ENCODE peak calls at places on chromosomes 11 and 22, in five cellular contexts. F, O, S, E and A are unnamed samples.

GRCh38 chr11:2795491-2795991 is 90.0 kb downstream of the CDKN1C start:
- DNase-seq in O (no peak), F (no peak), E (no peak), S (peak), A (no peak)

GRCh38 chr22:40175571-40176105 is 2.1 kb upstream of the TNRC6B start:
- DNase-seq in S (no peak), F (no peak), E (no peak), O (no peak), A (no peak)

GRCh38 chr11:73221451-73221850 is 3.4 kb downstream of the P2RY2 start:
- DNase-seq in O (no peak), S (no peak), F (no peak), E (no peak), A (peak)

GRCh38 chr11:66561975-66562248 is 6.5 kb downstream of the CTSF start:
- DNase-seq in F (no peak), S (no peak), O (no peak), E (no peak), A (no peak)

GRCh38 chr11:64765291-64765803 is 5.6 kb upstream of the PYGM start:
- DNase-seq in E (no peak), S (no peak), F (no peak), O (no peak), A (no peak)

GRCh38 chr22:20015187-20015625 is 1.4 kb downstream of the ARVCF start:
- DNase-seq in F (no peak), E (no peak), S (no peak), O (no peak), A (no peak)

GRCh38 chr11:104547996-104548661 is 350.1 kb downstream of the CASP12 start:
- DNase-seq in O (no peak), F (no peak), E (no peak), S (no peak), A (no peak)

GRCh38 chr22:21450320-21450831 is 16.8 kb upstream of the TMEM191C start:
- DNase-seq in S (peak), O (no peak), E (no peak), F (no peak), A (no peak)

GRCh38 chr11:8403310-8403709 is 139.6 kb upstream of the LMO1 start:
- DNase-seq in O (no peak), E (no peak), F (no peak), S (no peak), A (no peak)

GRCh38 chr11:99229544-99229943 is 208.8 kb downstream of the CNTN5 start:
- DNase-seq in O (no peak), F (no peak), S (no peak), E (no peak), A (no peak)

GRCh38 chr22:22397292-22397870 is 111.2 kb downstream of the ZNF280B start:
- DNase-seq in O (peak), S (no peak), E (peak), F (no peak), A (peak)

GRCh38 chr22:31753634-31754471 is at the start of gene DEPDC5:
- DNase-seq in O (peak), S (peak), E (peak), F (peak), A (peak)

GRCh38 chr11:115112779-115113178 is 391.4 kb downstream of the CADM1 start:
- DNase-seq in O (no peak), E (no peak), S (no peak), F (no peak), A (no peak)

GRCh38 chr11:2803186-2804057 is 82.2 kb downstream of the CDKN1C start:
- DNase-seq in O (no peak), E (no peak), S (peak), F (no peak), A (no peak)

GRCh38 chr11:587546-587945 is 11.3 kb downstream of the PHRF1 start:
- DNase-seq in O (no peak), S (no peak), F (no peak), E (no peak), A (no peak)

GRCh38 chr11:134691985-134692384 is 279.9 kb upstream of the B3GAT1 start:
- DNase-seq in O (no peak), E (no peak), F (no peak), S (no peak), A (no peak)

GRCh38 chr22:30968015-30968923 is at the start of gene MORC2:
- DNase-seq in O (peak), E (peak), F (no peak), S (no peak), A (peak)

GRCh38 chr11:65488273-65489058 is 10.4 kb upstream of the MALAT1 start:
- DNase-seq in F (no peak), S (no peak), E (no peak), O (peak), A (no peak)

GRCh38 chr22:30420401-30421178 is 5.0 kb upstream of the MTFP1 start:
- DNase-seq in O (peak), F (no peak), E (peak), S (no peak), A (no peak)

GRCh38 chr22:45103756-45104155 is 60.0 kb upstream of the NUP50 start:
- DNase-seq in E (no peak), F (no peak), S (no peak), O (no peak), A (no peak)

GRCh38 chr11:69305885-69306540 is 12.1 kb downstream of the MYEOV start:
- DNase-seq in E (no peak), F (no peak), S (no peak), O (no peak), A (no peak)

GRCh38 chr11:128848815-128849455 is 18.2 kb downstream of the KCNJ1 start:
- DNase-seq in F (no peak), E (peak), S (peak), O (peak), A (peak)

GRCh38 chr22:22810018-22810427 is 77.6 kb upstream of the IGLL5 start:
- DNase-seq in O (peak), S (no peak), F (no peak), E (peak), A (peak)

GRCh38 chr22:38069372-38070249 is 12.4 kb downstream of the PICK1 start:
- DNase-seq in O (peak), S (no peak), F (no peak), E (peak), A (no peak)

GRCh38 chr22:44256860-44257560 is 55.7 kb downstream of the SHISAL1 start:
- DNase-seq in O (no peak), S (peak), F (no peak), E (no peak), A (no peak)

GRCh38 chr22:26660961-26661578 is 3.7 kb downstream of the MIAT start:
- DNase-seq in E (no peak), F (no peak), S (no peak), O (no peak), A (no peak)

GRCh38 chr11:69636512-69636866 is 4.5 kb upstream of the CCND1 start:
- DNase-seq in S (peak), O (peak), E (no peak), F (no peak), A (no peak)

GRCh38 chr11:17036666-17037658 is 22.7 kb upstream of the PLEKHA7 start:
- DNase-seq in F (no peak), E (no peak), S (peak), O (peak), A (peak)

GRCh38 chr11:59174664-59175033 is 2.7 kb downstream of the DTX4 start:
- DNase-seq in O (peak), F (no peak), S (no peak), E (no peak), A (peak)

GRCh38 chr11:126485986-126486635 is 130.6 kb downstream of the ST3GAL4 start:
- DNase-seq in O (no peak), S (no peak), E (no peak), F (no peak), A (no peak)

GRCh38 chr11:35622070-35622469 is 3.8 kb downstream of the FJX1 start:
- DNase-seq in O (no peak), S (no peak), E (no peak), F (no peak), A (peak)

GRCh38 chr11:35621620-35622019 is 3.4 kb downstream of the FJX1 start:
- DNase-seq in O (no peak), E (no peak), S (no peak), F (no peak), A (no peak)

GRCh38 chr11:35619030-35619753 is 932 bp downstream of the FJX1 start:
- DNase-seq in E (no peak), O (peak), S (peak), F (no peak), A (no peak)

GRCh38 chr11:35618497-35619029 is 303 bp downstream of the FJX1 start:
- DNase-seq in O (no peak), E (peak), S (no peak), F (no peak), A (no peak)

DNA sequence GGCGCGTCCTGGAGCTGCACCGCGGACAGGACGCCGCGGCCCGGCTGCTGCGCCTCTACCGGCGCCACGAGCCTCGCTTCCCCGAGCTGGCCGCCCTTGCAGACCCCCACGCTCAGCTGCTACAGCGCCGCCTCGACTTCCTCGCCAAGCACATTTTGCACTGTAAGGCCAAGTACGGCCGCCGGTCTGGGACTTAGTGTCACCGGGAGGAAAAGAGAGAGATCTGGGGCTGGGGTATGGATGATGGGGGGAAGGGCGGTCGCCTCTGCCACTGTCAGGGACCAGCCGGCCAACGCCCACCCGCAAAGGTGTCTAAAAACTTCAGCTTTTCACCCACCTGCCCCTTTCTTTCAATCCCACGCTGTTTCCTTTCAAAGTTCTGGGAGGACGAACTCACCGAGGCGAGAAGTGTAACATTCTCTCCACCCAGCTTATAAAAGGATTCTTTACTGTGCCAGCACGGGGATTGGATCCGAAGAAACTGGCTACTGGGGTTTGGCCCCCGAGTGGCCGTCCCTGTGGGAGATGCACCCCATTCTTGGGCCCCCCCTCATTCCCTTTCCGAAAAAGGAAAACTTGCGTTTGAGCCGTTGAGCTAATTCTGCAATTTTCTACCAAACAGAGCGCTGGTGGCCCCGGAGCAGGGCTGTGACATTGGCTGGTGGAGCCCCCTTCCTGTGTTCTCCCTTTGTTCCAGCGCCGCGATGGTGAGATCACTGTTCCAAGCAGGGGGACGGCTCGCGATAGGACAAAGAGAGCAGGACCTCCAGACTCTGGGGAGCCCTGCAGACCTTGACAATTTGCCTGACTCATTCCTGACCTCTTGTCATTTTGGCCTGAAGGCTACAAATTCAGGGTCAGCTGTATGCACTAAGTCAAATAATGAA is 1.7 kb downstream of the FJX1 start:
- DNase-seq in F (no peak), E (peak), O (peak), S (peak), A (peak)
- TF ChIP-seq HDAC2 in F (no peak), E (no peak), O (no peak), S (no peak), A (no peak)

GRCh38 chr22:16838073-16838472 is 12.9 kb upstream of the XKR3 start:
- DNase-seq in E (no peak), S (no peak), O (no peak), F (no peak), A (no peak)
- TF ChIP-seq HDAC2 in E (no peak), S (no peak), O (no peak), F (no peak), A (no peak)

GRCh38 chr11:91608662-91609061 is 616.0 kb upstream of the FAT3 start:
- DNase-seq in S (no peak), E (no peak), O (peak), F (no peak), A (no peak)
- TF ChIP-seq HDAC2 in S (no peak), E (no peak), O (no peak), F (no peak), A (no peak)

DNA sequence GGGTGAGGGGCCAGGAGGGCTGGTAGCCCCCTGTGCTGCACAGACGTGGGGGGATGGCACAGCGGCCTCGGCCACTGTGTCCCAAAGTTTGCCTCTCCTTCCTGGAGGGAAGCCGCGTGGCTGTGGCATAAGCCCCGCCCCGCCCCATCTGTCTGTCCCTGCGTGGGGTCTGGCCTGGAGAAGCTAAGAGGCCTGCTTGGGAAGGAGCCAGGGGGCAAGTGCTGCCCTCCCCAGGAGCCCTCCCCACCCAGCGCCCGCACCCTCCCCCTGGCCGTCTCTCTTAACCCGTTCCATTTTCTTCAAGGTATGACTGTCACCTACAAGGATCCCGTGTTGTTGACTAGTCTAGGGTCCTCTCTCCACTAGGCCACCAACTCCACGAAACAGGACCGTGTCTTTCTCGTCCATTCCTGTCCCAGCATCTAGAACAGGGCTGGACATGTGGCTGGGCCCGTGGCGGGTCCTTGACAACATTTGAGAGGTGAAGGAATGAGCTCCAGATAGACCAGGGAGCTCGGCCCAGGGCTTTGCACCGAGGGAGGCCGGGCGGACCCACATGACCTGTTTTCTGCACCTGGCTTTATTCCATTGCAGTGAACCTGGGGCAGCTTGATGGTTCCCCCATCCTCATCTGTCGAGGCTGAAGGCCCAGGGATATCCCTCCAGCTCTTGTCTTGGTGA is 428.0 kb downstream of the TBC1D22A start:
- DNase-seq in F (no peak), E (no peak), O (no peak), S (no peak), A (no peak)
- TF ChIP-seq HDAC2 in F (no peak), E (no peak), O (no peak), S (no peak), A (no peak)

GRCh38 chr11:19345519-19345847 is 104.7 kb upstream of the E2F8 start:
- DNase-seq in S (peak), E (no peak), F (no peak), O (peak), A (no peak)
- TF ChIP-seq HDAC2 in S (no peak), E (no peak), F (no peak), O (no peak), A (no peak)